ENCODE peak calls at places on chromosomes 7 and 10, in five cellular contexts. O is cardiac muscle cell; K is CD8-positive, alpha-beta T cell; H is heart left ventricle; S is tibial nerve. W is an unnamed sample.

GRCh38 chr7:38506004-38506403 is 125.2 kb downstream of the AMPH start:
- DNase-seq in H (no peak), K (no peak), S (no peak), O (peak; percentile 3), W (no peak)

GRCh38 chr7:41881313-41882130 is 178.6 kb upstream of the INHBA start:
- DNase-seq in O (peak; percentile 48), S (no peak), K (peak; percentile 12), H (no peak), W (no peak)

GRCh38 chr7:50296799-50297198 is 7.7 kb upstream of the IKZF1 start:
- DNase-seq in H (no peak), O (no peak), S (no peak), K (no peak), W (no peak)

GRCh38 chr7:128381161-128381821 is 19.8 kb upstream of the PRRT4 start:
- DNase-seq in K (no peak), O (no peak), S (no peak), H (no peak), W (peak; percentile 46)

GRCh38 chr7:134905375-134905774 is 80.9 kb upstream of the AGBL3 start:
- DNase-seq in O (peak; percentile 96), K (no peak), S (peak; percentile 36), H (no peak), W (peak; percentile 31)

GRCh38 chr10:49615721-49616120 is 1.9 kb downstream of the CHAT start:
- DNase-seq in K (no peak), S (no peak), O (no peak), H (no peak), W (no peak)

GRCh38 chr10:128579280-128579679 is 453.1 kb upstream of the MKI67 start:
- DNase-seq in O (no peak), H (no peak), S (no peak), K (no peak), W (no peak)

GRCh38 chr7:156802214-156802613 is 90.8 kb downstream of the LMBR1 start:
- DNase-seq in S (no peak), H (no peak), K (no peak), O (no peak), W (no peak)

GRCh38 chr7:24756989-24757798 is at the start of gene GSDME:
- DNase-seq in S (no peak), O (peak; percentile 80), H (peak; percentile 77), K (no peak), W (peak; percentile 68)

GRCh38 chr7:120272896-120273475 is at the start of gene KCND2:
- DNase-seq in K (no peak), O (peak; percentile 36), H (peak; percentile 57), S (no peak), W (peak; percentile 13)

GRCh38 chr10:77887631-77888355 is 38.8 kb downstream of the DLG5 start:
- DNase-seq in K (no peak), O (peak; percentile 19), S (no peak), H (no peak), W (no peak)

DNA sequence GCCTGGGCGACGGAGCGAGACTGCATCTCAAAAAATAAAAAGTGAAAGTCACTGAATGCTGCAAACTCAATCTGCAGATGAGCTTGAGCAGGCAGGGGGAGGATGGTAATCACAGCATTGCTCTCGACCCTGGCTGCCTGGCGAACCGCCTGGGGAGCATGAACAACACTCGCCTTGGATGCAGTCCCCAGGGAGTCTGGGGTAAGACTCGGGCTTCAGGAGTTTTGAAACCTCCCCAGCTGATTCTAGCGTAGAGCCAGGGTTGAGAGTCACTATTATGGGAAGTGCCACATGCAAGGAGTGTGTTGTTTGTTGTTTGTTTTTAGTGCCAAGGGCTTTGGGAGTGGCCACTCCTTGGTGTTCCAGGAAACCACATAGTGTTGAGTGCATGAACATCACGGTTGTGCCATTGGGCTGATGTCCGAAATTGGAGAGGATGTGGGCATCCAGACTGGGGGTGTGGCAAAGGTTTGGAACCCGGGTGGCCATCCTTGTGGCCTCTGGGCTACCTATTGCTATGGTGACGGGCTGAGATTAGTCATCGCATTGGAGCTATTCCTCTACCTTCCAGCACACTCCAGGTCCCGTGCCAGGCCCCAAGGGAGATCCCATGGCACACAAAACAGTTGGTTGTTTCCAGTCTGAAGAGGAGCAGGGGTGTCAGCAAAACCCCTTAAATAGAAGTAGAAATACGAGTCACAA is 92.6 kb downstream of the RGS10 start:
- DNase-seq in K (no peak), O (peak; percentile 95), H (peak; percentile 79), S (no peak), W (no peak)
- H3K27ac ChIP-seq in K (no peak overlapping the region), O (no peak overlapping the region), H (no peak overlapping the region), S (no peak overlapping the region), W (peak overlapping the region; percentile 9)

GRCh38 chr7:143002106-143002505 is 24.8 kb downstream of the OR9A2 start:
- DNase-seq in O (peak; percentile 55), K (no peak), H (no peak), S (no peak), W (no peak)
- TF ChIP-seq CTCF in O (peak; percentile 46), K (no peak), H (no peak), S (no peak), W (no peak)

DNA sequence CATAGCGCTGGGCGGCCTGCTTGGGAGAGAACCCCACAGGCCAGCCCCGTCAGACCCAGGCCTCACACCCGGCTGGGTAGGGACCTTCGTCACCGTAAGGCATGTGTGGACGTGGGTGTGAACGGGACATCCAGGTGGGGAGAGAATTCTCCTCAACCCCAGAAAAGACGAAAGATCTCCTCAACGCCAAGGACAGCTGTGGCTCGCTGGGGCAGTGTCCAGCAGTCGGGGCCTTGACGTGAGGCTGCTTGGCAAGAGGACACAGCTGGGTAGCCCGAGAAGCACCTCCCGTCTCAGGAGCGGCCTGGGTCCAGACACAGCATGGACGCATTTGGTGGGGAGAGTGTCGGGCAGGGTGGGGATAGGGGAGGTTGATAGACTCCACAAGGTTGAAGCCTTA is 1.2 kb upstream of the SLIT1 start:
- DNase-seq in H (no peak), K (no peak), O (no peak), S (no peak), W (no peak)
- H3K9me3 ChIP-seq in H (no peaks in the 10 kb centered on the region), K (no peaks in the 10 kb centered on the region), O (no peaks in the 10 kb centered on the region), S (no peaks in the 10 kb centered on the region), W (no peaks in the 10 kb centered on the region)

DNA sequence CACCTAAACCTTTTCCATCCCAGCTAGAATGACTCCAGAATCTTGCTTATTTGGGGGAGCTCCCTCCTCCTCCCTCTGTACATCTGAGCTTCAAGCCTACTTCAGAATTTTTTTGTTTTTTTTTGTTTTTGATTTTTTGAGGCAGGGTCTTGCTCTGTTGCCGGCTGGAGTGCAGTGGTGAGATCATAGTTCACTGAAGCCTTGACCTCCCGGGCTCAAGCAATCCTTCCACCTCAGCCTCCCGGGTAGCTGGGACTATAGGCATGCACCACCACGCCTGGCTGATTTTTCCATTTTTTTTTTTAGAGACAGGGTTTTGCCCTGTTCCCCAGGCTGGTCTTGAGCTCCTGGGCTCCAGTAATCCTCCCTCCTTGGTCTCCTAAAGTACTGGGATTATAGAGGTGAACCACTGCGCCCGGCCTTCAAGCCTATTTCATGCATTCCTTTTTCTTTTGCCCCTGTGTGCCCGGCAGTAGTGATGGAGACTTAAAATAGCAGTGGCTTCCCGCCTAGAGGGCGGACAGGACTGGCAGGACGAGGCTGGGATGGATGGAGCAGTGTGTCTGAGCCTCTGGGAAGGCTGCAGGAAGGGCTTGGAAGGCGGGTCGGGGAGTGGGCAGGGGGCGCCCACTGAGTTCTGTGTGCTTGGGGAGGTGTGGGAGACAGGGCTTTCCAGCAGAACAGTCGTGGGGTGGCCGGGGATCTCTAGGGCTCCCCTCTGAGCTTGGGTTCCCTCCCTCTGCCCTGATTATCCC is 8.8 kb downstream of the CUX1 start:
- DNase-seq in K (no peak), S (no peak), H (no peak), O (no peak), W (no peak)
- H3K27ac ChIP-seq in K (no peak overlapping the region), S (no peak overlapping the region), H (no peak overlapping the region), O (no peak overlapping the region), W (no peak overlapping the region)

GRCh38 chr10:12427276-12427675 is 77.9 kb downstream of the CAMK1D start:
- DNase-seq in O (no peak), S (no peak), H (no peak), K (no peak), W (no peak)
- TF ChIP-seq CTCF in O (no peak), S (no peak), H (no peak), K (no peak), W (no peak)

GRCh38 chr10:71218046-71218832 is 5.9 kb downstream of the UNC5B start:
- DNase-seq in K (no peak), H (peak; percentile 60), S (no peak), O (no peak), W (no peak)

GRCh38 chr10:71220689-71221540 is 8.5 kb downstream of the UNC5B start:
- DNase-seq in O (no peak), K (no peak), S (no peak), H (peak; percentile 17), W (no peak)

GRCh38 chr10:71218833-71219120 is 6.4 kb downstream of the UNC5B start:
- DNase-seq in K (no peak), O (no peak), S (no peak), H (no peak), W (no peak)

GRCh38 chr10:71221586-71222202 is 9.3 kb downstream of the UNC5B start:
- DNase-seq in O (no peak), S (no peak), H (peak; percentile 28), K (no peak), W (no peak)

GRCh38 chr10:71219918-71220688 is 7.7 kb downstream of the UNC5B start:
- DNase-seq in H (no peak), K (no peak), S (no peak), O (no peak), W (no peak)
- H3K9me3 ChIP-seq in H (no peaks in the 10 kb centered on the region), K (no peaks in the 10 kb centered on the region), S (no peaks in the 10 kb centered on the region), O (no peaks in the 10 kb centered on the region), W (no peaks in the 10 kb centered on the region)

GRCh38 chr10:91908358-91909177 is 718 bp downstream of the FGFBP3 start:
- DNase-seq in K (peak; percentile 47), S (peak; percentile 30), H (peak; percentile 87), O (peak; percentile 74), W (peak; percentile 72)
- H3K27ac ChIP-seq in K (peak overlapping the region; percentile 73), S (peak overlapping the region; percentile 69), H (peak overlapping the region; percentile 79), O (peak overlapping the region; percentile 67), W (peak overlapping the region; percentile 82)

DNA sequence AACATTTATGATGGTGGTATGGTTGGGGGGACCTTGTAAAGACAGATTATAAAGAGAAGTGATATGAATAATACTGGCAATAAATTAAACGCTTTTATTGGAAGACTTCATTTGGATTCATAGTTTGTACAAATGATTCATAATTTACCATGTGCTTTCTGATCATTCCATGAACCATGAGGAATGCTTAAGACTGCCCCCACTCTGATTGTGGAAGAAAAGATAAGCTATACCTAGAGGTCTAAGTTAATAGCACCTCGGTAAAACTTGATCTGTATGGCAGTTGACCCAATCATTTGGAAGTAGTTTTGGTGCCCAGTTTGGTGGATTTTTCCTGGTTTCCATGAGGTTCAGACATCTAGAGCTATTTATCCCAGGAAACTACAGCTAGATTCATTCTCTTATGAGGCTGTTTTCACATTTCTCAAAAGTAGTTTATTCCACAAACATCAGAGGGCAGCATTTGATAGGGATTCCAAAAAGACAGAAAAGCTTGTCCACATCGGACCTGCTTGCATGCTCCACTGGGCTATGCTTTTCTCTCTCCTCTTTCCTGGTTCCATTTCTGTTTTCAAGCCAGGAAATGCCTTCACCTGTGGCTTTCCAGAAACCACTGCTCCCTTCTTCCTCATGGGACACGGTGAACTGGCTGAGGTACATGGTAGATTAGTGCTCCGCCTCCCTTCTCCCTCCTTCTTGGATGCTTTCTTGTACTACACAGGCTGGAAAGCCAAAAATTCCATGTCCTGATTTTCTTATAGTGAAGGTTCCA is 29.2 kb downstream of the TFAM start:
- DNase-seq in K (no peak), O (peak; percentile 89), S (no peak), H (no peak), W (no peak)
- TF ChIP-seq CTCF in K (no peak), O (peak; percentile 57), S (peak; percentile 64), H (peak; percentile 48), W (peak; percentile 43)